ENCODE peak calls at places on chromosomes 16 and 17, in five cellular contexts. One of them, this sample, is unnamed.

GRCh38 chr17:48373130-48373844 is 56.7 kb downstream of the SKAP1 start:
- DNase-seq in NCI-H2081: no peak
- DNase-seq in stimulated activated CD4-positive, alpha-beta T cell treated with anti-CD3 and anti-CD28 coated beads, Interleukin-1b, Interleukin-23, amount 100 ng/mL, for 1 hour: no peak
- DNase-seq in activated CD4-positive, alpha-beta T cell treated with anti-CD3 and anti-CD28 coated beads for 48 hours: no peak
- DNase-seq in germinal center: no peak
- DNase-seq in this sample: no peak

GRCh38 chr17:63601439-63602371 is 1.0 kb downstream of the TACO1 start:
- DNase-seq in NCI-H2081: no peak
- DNase-seq in stimulated activated CD4-positive, alpha-beta T cell treated with anti-CD3 and anti-CD28 coated beads, Interleukin-1b, Interleukin-23, amount 100 ng/mL, for 1 hour: no peak
- DNase-seq in activated CD4-positive, alpha-beta T cell treated with anti-CD3 and anti-CD28 coated beads for 48 hours: no peak
- DNase-seq in germinal center: no peak
- DNase-seq in this sample: no peak

GRCh38 chr16:89104303-89104702 is 10.7 kb downstream of the ACSF3 start:
- DNase-seq in NCI-H2081: no peak
- DNase-seq in stimulated activated CD4-positive, alpha-beta T cell treated with anti-CD3 and anti-CD28 coated beads, Interleukin-1b, Interleukin-23, amount 100 ng/mL, for 1 hour: no peak
- DNase-seq in activated CD4-positive, alpha-beta T cell treated with anti-CD3 and anti-CD28 coated beads for 48 hours: no peak
- DNase-seq in germinal center: no peak
- DNase-seq in this sample: no peak

GRCh38 chr17:66290097-66290722 is 12.2 kb upstream of the PRKCA start:
- DNase-seq in NCI-H2081: peak
- DNase-seq in stimulated activated CD4-positive, alpha-beta T cell treated with anti-CD3 and anti-CD28 coated beads, Interleukin-1b, Interleukin-23, amount 100 ng/mL, for 1 hour: no peak
- DNase-seq in activated CD4-positive, alpha-beta T cell treated with anti-CD3 and anti-CD28 coated beads for 48 hours: no peak
- DNase-seq in germinal center: no peak
- DNase-seq in this sample: no peak

GRCh38 chr17:73506470-73507435 is 137.5 kb downstream of the SDK2 start:
- DNase-seq in NCI-H2081: peak
- DNase-seq in stimulated activated CD4-positive, alpha-beta T cell treated with anti-CD3 and anti-CD28 coated beads, Interleukin-1b, Interleukin-23, amount 100 ng/mL, for 1 hour: no peak
- DNase-seq in activated CD4-positive, alpha-beta T cell treated with anti-CD3 and anti-CD28 coated beads for 48 hours: no peak
- DNase-seq in germinal center: no peak
- DNase-seq in this sample: no peak

GRCh38 chr17:74768763-74769114 is 7.4 kb downstream of the NAT9 start:
- DNase-seq in NCI-H2081: no peak
- DNase-seq in stimulated activated CD4-positive, alpha-beta T cell treated with anti-CD3 and anti-CD28 coated beads, Interleukin-1b, Interleukin-23, amount 100 ng/mL, for 1 hour: no peak
- DNase-seq in activated CD4-positive, alpha-beta T cell treated with anti-CD3 and anti-CD28 coated beads for 48 hours: no peak
- DNase-seq in germinal center: no peak
- DNase-seq in this sample: no peak

GRCh38 chr16:86996081-86996480 is 321.1 kb downstream of the C16orf95 start:
- DNase-seq in NCI-H2081: no peak
- DNase-seq in stimulated activated CD4-positive, alpha-beta T cell treated with anti-CD3 and anti-CD28 coated beads, Interleukin-1b, Interleukin-23, amount 100 ng/mL, for 1 hour: no peak
- DNase-seq in activated CD4-positive, alpha-beta T cell treated with anti-CD3 and anti-CD28 coated beads for 48 hours: no peak
- DNase-seq in germinal center: no peak
- DNase-seq in this sample: no peak

GRCh38 chr17:20074001-20074400 is 64.8 kb downstream of the SPECC1 start:
- DNase-seq in NCI-H2081: no peak
- DNase-seq in stimulated activated CD4-positive, alpha-beta T cell treated with anti-CD3 and anti-CD28 coated beads, Interleukin-1b, Interleukin-23, amount 100 ng/mL, for 1 hour: no peak
- DNase-seq in activated CD4-positive, alpha-beta T cell treated with anti-CD3 and anti-CD28 coated beads for 48 hours: no peak
- DNase-seq in germinal center: no peak
- DNase-seq in this sample: no peak

GRCh38 chr16:69848635-69849545 is 86.8 kb downstream of the WWP2 start:
- DNase-seq in NCI-H2081: no peak
- DNase-seq in stimulated activated CD4-positive, alpha-beta T cell treated with anti-CD3 and anti-CD28 coated beads, Interleukin-1b, Interleukin-23, amount 100 ng/mL, for 1 hour: no peak
- DNase-seq in activated CD4-positive, alpha-beta T cell treated with anti-CD3 and anti-CD28 coated beads for 48 hours: no peak
- DNase-seq in germinal center: no peak
- DNase-seq in this sample: peak

GRCh38 chr17:77438241-77439204 is 297.8 kb downstream of the SEC14L1 start:
- DNase-seq in NCI-H2081: no peak
- DNase-seq in stimulated activated CD4-positive, alpha-beta T cell treated with anti-CD3 and anti-CD28 coated beads, Interleukin-1b, Interleukin-23, amount 100 ng/mL, for 1 hour: no peak
- DNase-seq in activated CD4-positive, alpha-beta T cell treated with anti-CD3 and anti-CD28 coated beads for 48 hours: no peak
- DNase-seq in germinal center: no peak
- DNase-seq in this sample: no peak

GRCh38 chr16:53809088-53809951 is 105.4 kb downstream of the FTO start:
- DNase-seq in NCI-H2081: no peak
- DNase-seq in stimulated activated CD4-positive, alpha-beta T cell treated with anti-CD3 and anti-CD28 coated beads, Interleukin-1b, Interleukin-23, amount 100 ng/mL, for 1 hour: no peak
- DNase-seq in activated CD4-positive, alpha-beta T cell treated with anti-CD3 and anti-CD28 coated beads for 48 hours: no peak
- DNase-seq in germinal center: no peak
- DNase-seq in this sample: no peak

GRCh38 chr16:21226749-21227148 is 6.8 kb upstream of the ANKS4B start:
- DNase-seq in NCI-H2081: no peak
- DNase-seq in stimulated activated CD4-positive, alpha-beta T cell treated with anti-CD3 and anti-CD28 coated beads, Interleukin-1b, Interleukin-23, amount 100 ng/mL, for 1 hour: no peak
- DNase-seq in activated CD4-positive, alpha-beta T cell treated with anti-CD3 and anti-CD28 coated beads for 48 hours: no peak
- DNase-seq in germinal center: no peak
- DNase-seq in this sample: no peak

GRCh38 chr16:20191566-20191965 is 117.9 kb upstream of the GPR139 start:
- DNase-seq in NCI-H2081: no peak
- DNase-seq in stimulated activated CD4-positive, alpha-beta T cell treated with anti-CD3 and anti-CD28 coated beads, Interleukin-1b, Interleukin-23, amount 100 ng/mL, for 1 hour: no peak
- DNase-seq in activated CD4-positive, alpha-beta T cell treated with anti-CD3 and anti-CD28 coated beads for 48 hours: no peak
- DNase-seq in germinal center: no peak
- DNase-seq in this sample: no peak

GRCh38 chr17:673200-673681 is 41.4 kb downstream of the VPS53 start:
- DNase-seq in NCI-H2081: no peak
- DNase-seq in stimulated activated CD4-positive, alpha-beta T cell treated with anti-CD3 and anti-CD28 coated beads, Interleukin-1b, Interleukin-23, amount 100 ng/mL, for 1 hour: no peak
- DNase-seq in activated CD4-positive, alpha-beta T cell treated with anti-CD3 and anti-CD28 coated beads for 48 hours: no peak
- DNase-seq in germinal center: no peak
- DNase-seq in this sample: no peak

GRCh38 chr17:80843741-80844156 is 147.9 kb upstream of the CHMP6 start:
- DNase-seq in NCI-H2081: no peak
- DNase-seq in stimulated activated CD4-positive, alpha-beta T cell treated with anti-CD3 and anti-CD28 coated beads, Interleukin-1b, Interleukin-23, amount 100 ng/mL, for 1 hour: no peak
- DNase-seq in activated CD4-positive, alpha-beta T cell treated with anti-CD3 and anti-CD28 coated beads for 48 hours: no peak
- DNase-seq in germinal center: no peak
- DNase-seq in this sample: no peak

GRCh38 chr17:28982191-28982793 is 23.5 kb downstream of the SEZ6 start:
- DNase-seq in NCI-H2081: no peak
- DNase-seq in stimulated activated CD4-positive, alpha-beta T cell treated with anti-CD3 and anti-CD28 coated beads, Interleukin-1b, Interleukin-23, amount 100 ng/mL, for 1 hour: peak
- DNase-seq in activated CD4-positive, alpha-beta T cell treated with anti-CD3 and anti-CD28 coated beads for 48 hours: peak
- DNase-seq in germinal center: peak
- DNase-seq in this sample: no peak

GRCh38 chr17:54744750-54745149 is 155.9 kb upstream of the TOM1L1 start:
- DNase-seq in NCI-H2081: no peak
- DNase-seq in stimulated activated CD4-positive, alpha-beta T cell treated with anti-CD3 and anti-CD28 coated beads, Interleukin-1b, Interleukin-23, amount 100 ng/mL, for 1 hour: no peak
- DNase-seq in activated CD4-positive, alpha-beta T cell treated with anti-CD3 and anti-CD28 coated beads for 48 hours: no peak
- DNase-seq in germinal center: no peak
- DNase-seq in this sample: no peak

GRCh38 chr16:84876873-84877606 is 57.3 kb downstream of the CRISPLD2 start:
- DNase-seq in NCI-H2081: no peak
- DNase-seq in stimulated activated CD4-positive, alpha-beta T cell treated with anti-CD3 and anti-CD28 coated beads, Interleukin-1b, Interleukin-23, amount 100 ng/mL, for 1 hour: no peak
- DNase-seq in activated CD4-positive, alpha-beta T cell treated with anti-CD3 and anti-CD28 coated beads for 48 hours: no peak
- DNase-seq in germinal center: no peak
- DNase-seq in this sample: no peak

GRCh38 chr17:933168-934083 is 46.1 kb downstream of the NXN start:
- DNase-seq in NCI-H2081: no peak
- DNase-seq in stimulated activated CD4-positive, alpha-beta T cell treated with anti-CD3 and anti-CD28 coated beads, Interleukin-1b, Interleukin-23, amount 100 ng/mL, for 1 hour: no peak
- DNase-seq in activated CD4-positive, alpha-beta T cell treated with anti-CD3 and anti-CD28 coated beads for 48 hours: no peak
- DNase-seq in germinal center: no peak
- DNase-seq in this sample: no peak

GRCh38 chr16:71894921-71895678 is at the start of gene IST1:
- DNase-seq in NCI-H2081: peak
- DNase-seq in stimulated activated CD4-positive, alpha-beta T cell treated with anti-CD3 and anti-CD28 coated beads, Interleukin-1b, Interleukin-23, amount 100 ng/mL, for 1 hour: peak
- DNase-seq in activated CD4-positive, alpha-beta T cell treated with anti-CD3 and anti-CD28 coated beads for 48 hours: peak
- DNase-seq in germinal center: peak
- DNase-seq in this sample: peak

GRCh38 chr16:11147033-11147848 is 108.8 kb downstream of the SOCS1 start:
- DNase-seq in NCI-H2081: no peak
- DNase-seq in stimulated activated CD4-positive, alpha-beta T cell treated with anti-CD3 and anti-CD28 coated beads, Interleukin-1b, Interleukin-23, amount 100 ng/mL, for 1 hour: no peak
- DNase-seq in activated CD4-positive, alpha-beta T cell treated with anti-CD3 and anti-CD28 coated beads for 48 hours: no peak
- DNase-seq in germinal center: no peak
- DNase-seq in this sample: no peak

GRCh38 chr17:42623732-42624596 is 14.5 kb downstream of the TUBG1 start:
- DNase-seq in NCI-H2081: peak
- DNase-seq in stimulated activated CD4-positive, alpha-beta T cell treated with anti-CD3 and anti-CD28 coated beads, Interleukin-1b, Interleukin-23, amount 100 ng/mL, for 1 hour: no peak
- DNase-seq in activated CD4-positive, alpha-beta T cell treated with anti-CD3 and anti-CD28 coated beads for 48 hours: no peak
- DNase-seq in germinal center: no peak
- DNase-seq in this sample: no peak

GRCh38 chr16:10575506-10576130 is 4.8 kb downstream of the EMP2 start:
- DNase-seq in NCI-H2081: no peak
- DNase-seq in stimulated activated CD4-positive, alpha-beta T cell treated with anti-CD3 and anti-CD28 coated beads, Interleukin-1b, Interleukin-23, amount 100 ng/mL, for 1 hour: no peak
- DNase-seq in activated CD4-positive, alpha-beta T cell treated with anti-CD3 and anti-CD28 coated beads for 48 hours: no peak
- DNase-seq in germinal center: no peak
- DNase-seq in this sample: no peak

GRCh38 chr16:9297437-9298113 is 206.1 kb downstream of the HAPSTR1 start:
- DNase-seq in NCI-H2081: no peak
- DNase-seq in stimulated activated CD4-positive, alpha-beta T cell treated with anti-CD3 and anti-CD28 coated beads, Interleukin-1b, Interleukin-23, amount 100 ng/mL, for 1 hour: no peak
- DNase-seq in activated CD4-positive, alpha-beta T cell treated with anti-CD3 and anti-CD28 coated beads for 48 hours: peak
- DNase-seq in germinal center: peak
- DNase-seq in this sample: peak

GRCh38 chr17:80899402-80900268 is 92.0 kb upstream of the CHMP6 start:
- DNase-seq in NCI-H2081: no peak
- DNase-seq in stimulated activated CD4-positive, alpha-beta T cell treated with anti-CD3 and anti-CD28 coated beads, Interleukin-1b, Interleukin-23, amount 100 ng/mL, for 1 hour: peak
- DNase-seq in activated CD4-positive, alpha-beta T cell treated with anti-CD3 and anti-CD28 coated beads for 48 hours: peak
- DNase-seq in germinal center: peak
- DNase-seq in this sample: no peak

GRCh38 chr17:77106874-77107358 is 33.9 kb upstream of the SEC14L1 start:
- DNase-seq in NCI-H2081: no peak
- DNase-seq in stimulated activated CD4-positive, alpha-beta T cell treated with anti-CD3 and anti-CD28 coated beads, Interleukin-1b, Interleukin-23, amount 100 ng/mL, for 1 hour: no peak
- DNase-seq in activated CD4-positive, alpha-beta T cell treated with anti-CD3 and anti-CD28 coated beads for 48 hours: no peak
- DNase-seq in germinal center: peak
- DNase-seq in this sample: no peak

GRCh38 chr17:80499961-80500665 is 23.7 kb upstream of the NPTX1 start:
- DNase-seq in NCI-H2081: no peak
- DNase-seq in stimulated activated CD4-positive, alpha-beta T cell treated with anti-CD3 and anti-CD28 coated beads, Interleukin-1b, Interleukin-23, amount 100 ng/mL, for 1 hour: no peak
- DNase-seq in activated CD4-positive, alpha-beta T cell treated with anti-CD3 and anti-CD28 coated beads for 48 hours: no peak
- DNase-seq in germinal center: no peak
- DNase-seq in this sample: no peak

GRCh38 chr16:30997887-30998711 is 12.3 kb downstream of the STX1B start:
- DNase-seq in NCI-H2081: no peak
- DNase-seq in stimulated activated CD4-positive, alpha-beta T cell treated with anti-CD3 and anti-CD28 coated beads, Interleukin-1b, Interleukin-23, amount 100 ng/mL, for 1 hour: no peak
- DNase-seq in activated CD4-positive, alpha-beta T cell treated with anti-CD3 and anti-CD28 coated beads for 48 hours: no peak
- DNase-seq in germinal center: no peak
- DNase-seq in this sample: no peak

GRCh38 chr16:79839851-79840321 is 239.3 kb upstream of the MAF start:
- DNase-seq in NCI-H2081: no peak
- DNase-seq in stimulated activated CD4-positive, alpha-beta T cell treated with anti-CD3 and anti-CD28 coated beads, Interleukin-1b, Interleukin-23, amount 100 ng/mL, for 1 hour: no peak
- DNase-seq in activated CD4-positive, alpha-beta T cell treated with anti-CD3 and anti-CD28 coated beads for 48 hours: no peak
- DNase-seq in germinal center: no peak
- DNase-seq in this sample: peak

GRCh38 chr17:79022507-79022991 is 1.4 kb upstream of the C1QTNF1 start:
- DNase-seq in NCI-H2081: no peak
- DNase-seq in stimulated activated CD4-positive, alpha-beta T cell treated with anti-CD3 and anti-CD28 coated beads, Interleukin-1b, Interleukin-23, amount 100 ng/mL, for 1 hour: no peak
- DNase-seq in activated CD4-positive, alpha-beta T cell treated with anti-CD3 and anti-CD28 coated beads for 48 hours: no peak
- DNase-seq in germinal center: no peak
- DNase-seq in this sample: peak

GRCh38 chr16:88287219-88287618 is 95.5 kb upstream of the ZNF469 start:
- DNase-seq in NCI-H2081: peak
- DNase-seq in stimulated activated CD4-positive, alpha-beta T cell treated with anti-CD3 and anti-CD28 coated beads, Interleukin-1b, Interleukin-23, amount 100 ng/mL, for 1 hour: no peak
- DNase-seq in activated CD4-positive, alpha-beta T cell treated with anti-CD3 and anti-CD28 coated beads for 48 hours: peak
- DNase-seq in germinal center: no peak
- DNase-seq in this sample: no peak

GRCh38 chr17:73749337-73749807 is 105.1 kb upstream of the SDK2 start:
- DNase-seq in NCI-H2081: no peak
- DNase-seq in stimulated activated CD4-positive, alpha-beta T cell treated with anti-CD3 and anti-CD28 coated beads, Interleukin-1b, Interleukin-23, amount 100 ng/mL, for 1 hour: no peak
- DNase-seq in activated CD4-positive, alpha-beta T cell treated with anti-CD3 and anti-CD28 coated beads for 48 hours: no peak
- DNase-seq in germinal center: no peak
- DNase-seq in this sample: no peak

GRCh38 chr17:74471341-74471740 is 4.9 kb downstream of the CD300A start:
- DNase-seq in NCI-H2081: no peak
- DNase-seq in stimulated activated CD4-positive, alpha-beta T cell treated with anti-CD3 and anti-CD28 coated beads, Interleukin-1b, Interleukin-23, amount 100 ng/mL, for 1 hour: no peak
- DNase-seq in activated CD4-positive, alpha-beta T cell treated with anti-CD3 and anti-CD28 coated beads for 48 hours: no peak
- DNase-seq in germinal center: no peak
- DNase-seq in this sample: no peak

This sample was measured in heart right ventricle.